ENCODE peak calls at places on chromosome 6, in four cellular contexts. F is GM12878, Z is Panc1, Y is K562. V is an unnamed sample.

GRCh38 chr6:3894535-3895302 is 45.5 kb downstream of the FAM50B start:
- DNase-seq in Y (no peak), F (no peak), Z (no peak), V (peak; percentile 33)

GRCh38 chr6:142155895-142156757 is 9.1 kb downstream of the VTA1 start:
- DNase-seq in Y (peak; percentile 21), Z (no peak), F (no peak), V (peak; percentile 76)

GRCh38 chr6:97078791-97079190 is 154.3 kb downstream of the KLHL32 start:
- DNase-seq in Z (no peak), F (no peak), Y (no peak), V (no peak)

GRCh38 chr6:100203391-100203790 is 209.4 kb upstream of the MCHR2 start:
- DNase-seq in Y (no peak), Z (no peak), F (no peak), V (no peak)

GRCh38 chr6:28326371-28326948 is 9.5 kb downstream of the ZSCAN31 start:
- DNase-seq in Y (no peak), Z (no peak), F (no peak), V (no peak)

GRCh38 chr6:134123666-134124208 is 71.3 kb upstream of the SLC2A12 start:
- DNase-seq in Z (peak; percentile 65), Y (peak; percentile 25), F (peak; percentile 12), V (peak; percentile 88)

GRCh38 chr6:25017932-25018581 is 82.3 kb upstream of the RIPOR2 start:
- DNase-seq in Y (peak; percentile 26), F (no peak), Z (peak; percentile 33), V (peak; percentile 94)

GRCh38 chr6:24196198-24196597 is 70.2 kb downstream of the NRSN1 start:
- DNase-seq in F (no peak), Z (no peak), Y (no peak), V (no peak)

GRCh38 chr6:7919871-7920270 is 9.3 kb upstream of the TXNDC5 start:
- DNase-seq in Y (peak; percentile 60), Z (no peak), F (no peak), V (peak; percentile 27)

GRCh38 chr6:123417411-123417810 is 219.3 kb downstream of the TRDN start:
- DNase-seq in Z (no peak), F (no peak), Y (no peak), V (no peak)

GRCh38 chr6:80460396-80460912 is 354.0 kb downstream of the BCKDHB start:
- DNase-seq in Z (no peak), F (no peak), Y (no peak), V (no peak)

GRCh38 chr6:31784270-31784925 is 7.3 kb upstream of the VWA7 start:
- DNase-seq in Z (no peak), Y (no peak), F (no peak), V (no peak)

GRCh38 chr6:31779908-31780307 is 2.8 kb upstream of the VWA7 start:
- DNase-seq in F (no peak), Z (no peak), Y (no peak), V (no peak)

GRCh38 chr6:31781244-31782125 is 4.4 kb upstream of the VWA7 start:
- DNase-seq in F (no peak), Y (no peak), Z (no peak), V (no peak)

GRCh38 chr6:31780507-31781243 is 3.5 kb upstream of the VWA7 start:
- DNase-seq in F (no peak), Y (no peak), Z (no peak), V (no peak)

GRCh38 chr6:31782126-31782941 is 5.2 kb upstream of the VWA7 start:
- DNase-seq in Z (no peak), F (no peak), Y (no peak), V (no peak)
- H3K36me3 ChIP-seq in Z (no peaks in the 10 kb centered on the region), F (peaks cover 6% of the 10 kb centered on the region), Y (peaks cover 98% of the 10 kb centered on the region), V (no peaks in the 10 kb centered on the region)

DNA sequence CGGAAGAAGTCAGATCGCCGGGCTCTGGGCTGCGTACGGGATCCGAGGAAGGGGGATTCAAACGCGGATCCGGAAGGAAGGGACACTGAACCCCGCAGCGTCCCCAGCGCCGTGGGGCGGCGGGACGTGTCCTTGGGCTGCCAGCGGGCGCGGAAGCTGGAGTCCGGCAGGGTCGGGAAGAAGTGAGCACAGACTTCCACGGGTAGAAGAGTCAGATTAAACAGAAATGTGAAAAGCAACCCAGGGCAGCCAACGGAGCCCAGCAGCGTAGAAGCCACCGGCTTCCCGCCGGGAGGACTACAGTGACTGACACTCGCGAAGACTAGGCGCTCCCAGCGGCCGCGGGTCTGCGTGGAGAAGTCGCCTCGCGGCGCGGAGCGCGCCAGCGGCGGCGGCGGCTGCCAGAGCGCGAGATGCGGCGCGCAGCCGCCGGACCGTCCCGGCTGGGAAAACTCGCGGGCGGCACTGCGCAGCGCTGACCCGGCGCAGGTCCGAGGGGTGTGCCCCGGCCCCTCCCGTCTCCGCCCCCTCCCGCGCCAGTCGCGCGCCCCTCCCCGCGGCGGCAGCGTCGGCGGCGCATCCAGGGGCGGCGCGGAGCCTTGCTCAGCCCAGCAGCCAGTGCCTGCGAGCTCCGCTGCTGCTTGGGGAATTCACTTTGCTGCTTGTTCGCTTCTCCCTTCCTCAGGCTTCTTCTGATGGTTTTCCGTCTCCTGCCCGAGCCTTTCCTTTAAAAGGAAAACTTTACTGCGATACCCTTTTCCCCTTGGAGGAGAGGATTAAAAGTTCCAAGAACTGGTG is at the start of gene SAMD5:
- DNase-seq in F (no peak), Z (no peak), Y (peak; percentile 91), V (peak; percentile 70)
- TF ChIP-seq REST in F (no peak), Z (no peak), Y (no peak), V (no peak)

DNA sequence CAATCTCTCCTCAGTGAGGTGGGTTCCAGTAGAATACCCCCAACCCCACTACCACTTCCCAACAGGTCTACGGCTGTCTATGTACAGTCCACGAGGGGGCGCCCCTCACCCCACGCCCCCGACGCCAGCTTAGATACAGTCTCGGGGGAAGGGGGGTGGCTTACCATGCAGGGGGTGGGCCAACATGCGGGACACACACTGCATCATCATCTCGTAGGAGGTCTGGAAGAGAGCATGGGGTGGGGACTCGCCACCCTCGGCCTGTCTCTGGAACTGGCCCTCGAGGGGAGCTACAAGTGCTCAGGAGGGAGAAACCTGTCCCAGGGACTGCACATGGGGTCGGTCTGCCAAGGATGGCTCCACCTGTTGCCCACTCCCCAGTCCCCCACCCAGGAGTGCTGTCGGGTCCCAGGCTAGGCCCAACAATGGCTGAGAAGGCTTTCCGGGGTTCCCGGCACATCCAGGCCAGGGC is 8.5 kb downstream of the MTCH1 start:
- DNase-seq in F (no peak), Y (peak; percentile 83), Z (no peak), V (peak; percentile 71)
- H3K36me3 ChIP-seq in F (peaks cover 37% of the 10 kb centered on the region), Y (peaks cover 97% of the 10 kb centered on the region), Z (peaks cover 22% of the 10 kb centered on the region), V (peaks cover 48% of the 10 kb centered on the region)

GRCh38 chr6:9699890-9700289 is 715.0 kb downstream of the TFAP2A start:
- DNase-seq in Y (no peak), F (no peak), Z (no peak), V (no peak)

GRCh38 chr6:9708600-9708999 is 706.3 kb downstream of the TFAP2A start:
- DNase-seq in Z (no peak), Y (no peak), F (no peak), V (no peak)

GRCh38 chr6:9710574-9710973 is 704.3 kb downstream of the TFAP2A start:
- DNase-seq in F (no peak), Y (no peak), Z (no peak), V (no peak)

GRCh38 chr6:9704989-9705388 is 709.9 kb downstream of the TFAP2A start:
- DNase-seq in Y (no peak), F (no peak), Z (no peak), V (no peak)
- TF ChIP-seq REST in Y (no peak), F (no peak), Z (no peak), V (no peak)

DNA sequence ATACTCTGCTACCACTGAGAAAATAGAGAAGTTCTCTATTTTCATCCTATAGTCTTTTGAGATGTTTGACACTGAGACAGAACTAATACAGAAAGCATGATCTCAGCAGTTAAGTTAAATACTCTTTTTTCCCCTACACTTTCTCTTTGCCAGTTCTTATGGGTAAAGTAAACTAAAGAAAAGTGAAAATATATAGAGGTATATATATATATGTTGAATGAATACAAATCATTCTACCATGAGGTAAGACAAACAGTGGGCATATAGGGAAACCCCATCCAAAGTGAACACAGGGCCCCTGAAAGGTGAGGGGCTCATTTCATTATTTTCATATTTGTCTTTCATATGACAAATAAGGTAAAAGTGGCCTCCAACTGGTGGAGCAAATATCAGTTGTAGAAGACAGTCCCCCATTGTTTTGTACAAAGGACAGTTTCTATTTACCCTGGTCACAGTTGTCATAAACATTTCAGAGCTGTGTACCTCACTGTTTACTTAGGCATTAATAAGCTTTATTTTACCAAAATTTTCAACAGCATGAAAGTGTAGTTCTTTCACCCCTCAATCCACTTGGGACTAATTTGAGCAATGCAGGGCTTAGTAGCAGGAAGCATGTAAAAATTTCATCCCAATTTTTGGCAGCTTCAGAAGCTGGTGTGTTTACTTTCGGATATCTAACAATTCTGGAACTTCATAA is 188.3 kb upstream of the MARCKS start:
- DNase-seq in F (no peak), Z (no peak), Y (no peak), V (no peak)
- H3K36me3 ChIP-seq in F (no peaks in the 10 kb centered on the region), Z (no peaks in the 10 kb centered on the region), Y (no peaks in the 10 kb centered on the region), V (no peaks in the 10 kb centered on the region)

DNA sequence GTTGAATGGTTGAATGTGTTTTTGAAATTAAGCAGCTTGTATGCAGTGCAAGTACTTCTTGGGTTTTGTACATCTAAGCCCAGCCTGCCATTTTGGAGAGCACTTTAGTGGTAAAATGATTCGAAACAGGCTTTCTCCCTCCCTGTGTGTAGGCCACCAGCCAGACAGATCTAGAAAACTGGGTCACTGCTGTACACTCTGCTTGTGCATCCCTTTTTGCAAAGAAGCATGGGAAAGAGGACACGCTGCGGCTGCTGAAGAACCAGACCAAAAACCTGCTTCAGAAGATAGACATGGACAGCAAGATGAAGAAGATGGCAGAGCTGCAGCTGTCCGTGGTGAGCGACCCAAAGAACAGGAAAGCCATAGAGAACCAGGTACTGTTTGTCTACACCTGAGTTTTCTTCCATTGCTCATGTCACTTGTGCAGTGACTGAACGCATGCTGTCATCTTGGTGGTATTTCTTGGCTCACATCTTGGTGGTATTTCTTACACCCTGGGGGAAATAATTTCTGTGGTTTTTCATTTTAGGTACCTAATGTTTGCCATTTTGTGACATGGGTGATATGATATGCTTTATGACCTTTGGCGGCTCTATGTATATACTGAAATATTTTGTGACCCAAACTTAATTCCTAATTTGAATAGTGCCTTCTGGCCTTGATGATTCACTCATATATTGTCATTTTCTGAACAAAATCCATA is 115.7 kb upstream of the CLDN20 start:
- DNase-seq in F (no peak), Y (no peak), Z (no peak), V (no peak)
- TF ChIP-seq REST in F (no peak), Y (no peak), Z (no peak), V (no peak)

DNA sequence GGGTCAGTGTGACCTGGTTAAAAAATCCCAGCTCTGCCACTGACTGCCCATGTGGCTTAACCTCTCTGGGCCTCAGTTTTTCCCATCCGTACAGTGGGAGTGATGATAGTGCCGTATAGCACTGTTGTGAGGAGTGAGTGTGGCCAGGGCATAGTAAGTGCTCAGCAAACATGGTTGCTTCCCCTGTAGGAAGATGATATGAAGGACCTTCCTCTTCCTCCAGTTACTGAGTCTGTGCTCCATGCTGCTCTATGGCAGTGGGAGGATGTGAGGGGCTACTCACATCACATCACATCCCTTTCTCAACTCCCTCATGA is 13.1 kb downstream of the C6orf132 start:
- DNase-seq in Z (no peak), F (no peak), Y (no peak), V (no peak)
- H3K36me3 ChIP-seq in Z (no peaks in the 10 kb centered on the region), F (no peaks in the 10 kb centered on the region), Y (no peaks in the 10 kb centered on the region), V (peaks cover 32% of the 10 kb centered on the region)

DNA sequence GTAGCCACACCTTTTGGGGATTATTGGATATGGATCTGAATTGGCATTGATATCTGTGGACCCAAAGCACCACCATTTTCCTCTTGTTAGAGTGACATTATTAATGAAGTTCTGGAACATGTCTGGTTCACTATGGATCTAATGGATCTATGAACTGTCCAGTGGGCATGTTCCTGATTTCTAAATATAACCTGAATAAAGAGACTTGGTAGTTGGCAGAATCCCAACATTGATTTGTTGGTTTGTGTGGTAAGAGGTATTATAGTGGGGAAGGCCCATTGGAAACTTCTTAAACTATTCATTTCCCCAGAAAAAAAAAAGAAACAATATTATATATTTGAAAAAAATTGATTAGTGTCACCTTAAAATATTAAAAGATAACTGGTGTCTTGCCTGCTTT is 312.6 kb downstream of the HTR1B start:
- DNase-seq in F (no peak), Z (no peak), Y (no peak), V (no peak)
- TF ChIP-seq REST in F (no peak), Z (no peak), Y (no peak), V (no peak)